ENCODE peak calls at places on chromosomes 3 and 15, in five cellular contexts. One of them, this sample, is unnamed.

GRCh38 chr15:73391128-73391864 is 22.5 kb upstream of the HCN4 start:
- DNase-seq in A549: no peak
- DNase-seq in K562: no peak
- DNase-seq in body of pancreas: no peak
- DNase-seq in AG04450: no peak
- DNase-seq in this sample: no peak

GRCh38 chr15:52653451-52653964 is 25.7 kb downstream of the ATOSA start:
- DNase-seq in body of pancreas: no peak
- DNase-seq in AG04450: peak
- DNase-seq in K562: peak
- DNase-seq in A549: peak
- DNase-seq in this sample: no peak

GRCh38 chr15:39919740-39920509 is at the start of gene GPR176:
- DNase-seq in K562: no peak
- DNase-seq in body of pancreas: peak
- DNase-seq in AG04450: no peak
- DNase-seq in A549: peak
- DNase-seq in this sample: peak

GRCh38 chr3:88188436-88188835 is 38.7 kb downstream of the C3orf38 start:
- DNase-seq in A549: peak
- DNase-seq in AG04450: no peak
- DNase-seq in body of pancreas: no peak
- DNase-seq in K562: no peak
- DNase-seq in this sample: no peak

GRCh38 chr3:146300756-146301155 is 49.9 kb upstream of the PLSCR4 start:
- DNase-seq in K562: no peak
- DNase-seq in AG04450: no peak
- DNase-seq in A549: no peak
- DNase-seq in body of pancreas: no peak
- DNase-seq in this sample: no peak

GRCh38 chr3:42317137-42317536 is 51.2 kb upstream of the CCK start:
- DNase-seq in body of pancreas: no peak
- DNase-seq in A549: no peak
- DNase-seq in K562: no peak
- DNase-seq in AG04450: no peak
- DNase-seq in this sample: no peak

GRCh38 chr3:144590854-144591253 is 619.2 kb downstream of the DIPK2A start:
- DNase-seq in A549: peak
- DNase-seq in AG04450: peak
- DNase-seq in body of pancreas: no peak
- DNase-seq in K562: no peak
- DNase-seq in this sample: no peak

GRCh38 chr3:170470063-170471006 is 51.7 kb downstream of the CLDN11 start:
- DNase-seq in body of pancreas: no peak
- DNase-seq in AG04450: peak
- DNase-seq in K562: no peak
- DNase-seq in A549: peak
- DNase-seq in this sample: no peak

GRCh38 chr15:100914876-100915275 is 4.3 kb upstream of the LRRK1 start:
- DNase-seq in A549: no peak
- DNase-seq in K562: no peak
- DNase-seq in AG04450: no peak
- DNase-seq in body of pancreas: no peak
- DNase-seq in this sample: peak

GRCh38 chr3:7166460-7166859 is 305.5 kb downstream of the GRM7 start:
- DNase-seq in A549: no peak
- DNase-seq in body of pancreas: no peak
- DNase-seq in AG04450: no peak
- DNase-seq in K562: no peak
- DNase-seq in this sample: no peak

GRCh38 chr3:108389361-108389760 is 93.0 kb downstream of the HHLA2 start:
- DNase-seq in body of pancreas: no peak
- DNase-seq in K562: no peak
- DNase-seq in AG04450: no peak
- DNase-seq in A549: no peak
- DNase-seq in this sample: no peak

GRCh38 chr15:73969151-73969759 is 22.8 kb downstream of the STOML1 start:
- DNase-seq in body of pancreas: no peak
- DNase-seq in A549: no peak
- DNase-seq in K562: no peak
- DNase-seq in AG04450: no peak
- DNase-seq in this sample: no peak

GRCh38 chr15:85011210-85011571 is 29.5 kb downstream of the PDE8A start:
- DNase-seq in A549: no peak
- DNase-seq in K562: no peak
- DNase-seq in AG04450: no peak
- DNase-seq in body of pancreas: no peak
- DNase-seq in this sample: no peak
- TF ChIP-seq CTCF in A549: no peak
- TF ChIP-seq CTCF in K562: no peak
- TF ChIP-seq CTCF in AG04450: no peak
- TF ChIP-seq CTCF in body of pancreas: no peak
- TF ChIP-seq CTCF in this sample: no peak

DNA sequence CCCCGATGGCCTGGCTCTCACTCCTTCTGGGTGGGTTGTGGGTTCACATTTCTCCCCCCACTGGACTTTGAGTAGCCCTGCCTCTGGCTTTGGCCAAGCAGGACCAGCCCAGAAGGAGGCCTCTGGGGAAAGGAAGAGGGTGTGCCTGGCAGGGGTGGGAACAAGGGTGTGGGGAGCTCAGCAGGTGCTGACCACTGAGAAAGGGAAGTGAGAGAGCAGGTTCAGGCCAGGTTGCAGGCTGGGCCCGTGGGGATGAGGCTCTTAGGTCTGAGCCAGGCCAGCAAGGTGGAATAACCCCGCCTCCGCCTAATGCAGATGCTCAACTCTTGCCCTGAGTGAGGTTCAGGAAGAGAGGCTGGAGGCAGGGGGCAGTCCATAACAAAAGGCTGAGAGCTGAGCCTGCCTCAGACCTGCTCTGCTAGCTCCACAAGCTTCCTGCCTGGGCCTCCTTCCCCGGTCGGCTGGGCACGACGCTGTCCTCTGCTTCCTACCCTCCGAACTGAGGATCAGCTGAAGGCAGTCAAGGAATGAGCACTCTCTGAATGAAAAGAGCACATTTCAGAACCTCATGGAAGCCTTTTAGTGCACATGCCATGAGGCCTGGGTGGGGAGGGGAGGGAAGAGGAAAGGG is 82.7 kb downstream of the TLE3 start:
- DNase-seq in AG04450: no peak
- DNase-seq in K562: no peak
- DNase-seq in body of pancreas: no peak
- DNase-seq in A549: no peak
- DNase-seq in this sample: peak
- TF ChIP-seq CTCF in AG04450: no peak
- TF ChIP-seq CTCF in K562: no peak
- TF ChIP-seq CTCF in body of pancreas: no peak
- TF ChIP-seq CTCF in A549: no peak
- TF ChIP-seq CTCF in this sample: no peak

GRCh38 chr15:96353378-96353930 is 23.0 kb downstream of the NR2F2 start:
- DNase-seq in body of pancreas: no peak
- DNase-seq in K562: no peak
- DNase-seq in AG04450: no peak
- DNase-seq in A549: no peak
- DNase-seq in this sample: no peak

GRCh38 chr15:96350321-96350720 is 19.8 kb downstream of the NR2F2 start:
- DNase-seq in A549: no peak
- DNase-seq in K562: no peak
- DNase-seq in AG04450: no peak
- DNase-seq in body of pancreas: no peak
- DNase-seq in this sample: no peak

GRCh38 chr15:96352594-96353377 is 22.3 kb downstream of the NR2F2 start:
- DNase-seq in body of pancreas: no peak
- DNase-seq in AG04450: no peak
- DNase-seq in K562: no peak
- DNase-seq in A549: no peak
- DNase-seq in this sample: no peak

GRCh38 chr15:96350884-96351639 is 20.6 kb downstream of the NR2F2 start:
- DNase-seq in AG04450: no peak
- DNase-seq in body of pancreas: no peak
- DNase-seq in K562: no peak
- DNase-seq in A549: no peak
- DNase-seq in this sample: no peak

DNA sequence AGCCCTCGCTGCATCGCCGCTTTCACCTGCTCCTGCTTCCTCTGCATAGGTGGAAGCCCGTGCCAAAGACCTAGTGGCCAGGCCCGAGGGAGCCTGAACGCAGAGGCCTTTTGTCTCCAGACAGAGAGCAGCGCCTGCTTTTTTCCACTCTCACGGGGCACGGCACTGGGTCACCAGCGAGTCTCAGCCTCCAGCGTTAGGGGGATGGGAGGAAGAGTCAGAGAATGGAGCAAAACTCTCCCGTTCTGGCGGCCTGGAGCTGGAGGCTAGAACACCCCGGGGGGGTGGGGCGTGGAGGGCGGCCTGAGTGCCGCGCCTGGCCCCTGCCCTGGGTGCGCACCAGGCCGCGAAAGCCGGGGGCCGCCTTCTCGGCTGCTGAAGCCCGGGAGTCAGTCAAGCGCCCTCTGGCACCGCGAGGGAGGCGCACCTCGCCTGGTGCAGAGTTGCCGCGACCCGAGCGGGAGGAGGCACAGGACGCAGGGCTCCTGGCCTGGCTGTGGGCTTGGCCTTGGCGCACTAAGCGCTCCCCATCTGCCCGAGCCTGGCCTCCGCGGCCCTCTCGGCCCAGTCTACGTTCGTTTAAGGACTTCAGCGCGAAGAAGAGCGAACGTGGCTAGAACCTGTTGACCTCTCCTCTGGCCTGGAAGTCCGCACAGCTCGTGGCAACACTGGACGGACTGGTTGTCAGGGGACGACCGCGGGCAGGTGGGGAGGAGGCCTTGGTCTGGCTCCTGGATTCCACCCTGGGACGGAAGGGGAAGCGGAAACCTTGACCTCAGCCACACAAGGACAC is 21.5 kb downstream of the NR2F2 start:
- DNase-seq in AG04450: no peak
- DNase-seq in body of pancreas: no peak
- DNase-seq in K562: no peak
- DNase-seq in A549: no peak
- DNase-seq in this sample: no peak
- TF ChIP-seq CTCF in AG04450: no peak
- TF ChIP-seq CTCF in body of pancreas: no peak
- TF ChIP-seq CTCF in K562: no peak
- TF ChIP-seq CTCF in A549: no peak
- TF ChIP-seq CTCF in this sample: no peak

DNA sequence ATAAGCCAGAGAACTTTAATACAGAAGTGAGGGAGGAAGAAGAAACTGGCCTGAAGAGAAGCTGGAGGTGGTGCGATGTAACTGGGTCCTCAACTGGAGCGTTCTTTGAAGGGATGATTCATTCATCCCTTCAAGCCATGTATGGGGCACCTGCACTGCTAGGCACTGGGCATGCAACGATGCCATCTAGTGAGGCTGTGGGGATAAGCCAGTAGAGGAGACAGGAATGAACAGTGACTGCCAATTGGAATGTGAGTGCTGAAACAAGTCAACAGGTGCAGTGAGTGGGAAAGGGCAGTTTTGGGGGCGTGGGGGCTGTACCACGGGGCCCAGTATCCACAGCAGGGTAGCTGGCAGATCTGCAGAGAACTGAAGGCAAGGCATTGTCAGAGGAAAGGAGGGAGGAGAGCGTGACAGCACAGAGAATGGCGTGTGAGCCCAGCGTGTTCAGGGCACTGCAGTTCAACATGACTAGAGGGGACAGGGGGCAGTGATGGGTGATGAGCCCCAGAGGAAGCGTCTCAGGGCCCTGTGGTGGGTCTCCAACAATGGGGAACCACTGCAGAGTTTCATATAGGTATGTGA is 3.8 kb upstream of the KIF23 start:
- DNase-seq in A549: peak
- DNase-seq in K562: no peak
- DNase-seq in AG04450: no peak
- DNase-seq in body of pancreas: no peak
- DNase-seq in this sample: no peak
- TF ChIP-seq CTCF in A549: peak
- TF ChIP-seq CTCF in K562: no peak
- TF ChIP-seq CTCF in AG04450: peak
- TF ChIP-seq CTCF in body of pancreas: peak
- TF ChIP-seq CTCF in this sample: no peak

GRCh38 chr3:14549256-14549931 is 9.3 kb upstream of the GRIP2 start:
- DNase-seq in A549: peak
- DNase-seq in body of pancreas: no peak
- DNase-seq in K562: peak
- DNase-seq in AG04450: no peak
- DNase-seq in this sample: no peak
- TF ChIP-seq CTCF in A549: peak
- TF ChIP-seq CTCF in body of pancreas: peak
- TF ChIP-seq CTCF in K562: peak
- TF ChIP-seq CTCF in AG04450: peak
- TF ChIP-seq CTCF in this sample: peak